ENCODE peak calls at places on chromosomes 11 and 22, in eight cellular contexts. I, D, V, X, E, G, Y and F are unnamed samples.
A peak's percentile ranks its signal among the peaks of the same experiment; 100 is the strongest.

GRCh38 chr11:18347471-18348125 is 25.2 kb downstream of the GTF2H1 start:
- DNase-seq in I (no peak), D (peak; percentile 43), V (no peak), X (no peak), E (no peak), G (no peak), Y (no peak), F (no peak)

GRCh38 chr11:22787565-22788162 is 41.9 kb downstream of the SVIP start:
- DNase-seq in I (peak; percentile 71), D (peak; percentile 78), V (no peak), X (no peak), E (no peak), G (no peak), Y (peak; percentile 8), F (peak; percentile 16)

GRCh38 chr11:90722552-90723190 is 499.8 kb upstream of the CHORDC1 start:
- DNase-seq in I (no peak), D (peak; percentile 16), V (no peak), X (no peak), E (no peak), G (no peak), Y (no peak), F (no peak)

GRCh38 chr11:115197031-115197430 is 307.2 kb downstream of the CADM1 start:
- DNase-seq in I (no peak), D (no peak), V (no peak), X (no peak), E (no peak), G (no peak), Y (no peak), F (no peak)

GRCh38 chr22:17549655-17550054 is 13.6 kb upstream of the SLC25A18 start:
- DNase-seq in I (no peak), D (no peak), V (no peak), X (no peak), E (no peak), G (no peak), Y (no peak), F (no peak)

GRCh38 chr11:8092587-8093424 is 11.8 kb downstream of the TUB start:
- DNase-seq in I (peak; percentile 66), D (peak; percentile 72), V (peak; percentile 56), X (peak; percentile 48), E (no peak), G (peak; percentile 54), Y (peak; percentile 85), F (peak; percentile 54)

GRCh38 chr11:128180446-128181089 is 406.8 kb downstream of the ETS1 start:
- DNase-seq in I (no peak), D (peak; percentile 95), V (no peak), X (no peak), E (no peak), G (no peak), Y (peak; percentile 28), F (no peak)

GRCh38 chr11:27084407-27084985 is 43.9 kb downstream of the BBOX1 start:
- DNase-seq in I (peak; percentile 2), D (no peak), V (no peak), X (no peak), E (no peak), G (no peak), Y (no peak), F (no peak)

GRCh38 chr11:30292545-30292944 is 30.4 kb upstream of the ARL14EP start:
- DNase-seq in I (no peak), D (no peak), V (no peak), X (no peak), E (no peak), G (no peak), Y (no peak), F (no peak)

GRCh38 chr11:48047616-48048015 is 67.3 kb downstream of the PTPRJ start:
- DNase-seq in I (no peak), D (no peak), V (no peak), X (no peak), E (no peak), G (no peak), Y (no peak), F (no peak)

GRCh38 chr11:72333657-72334056 is 89.7 kb upstream of the PHOX2A start:
- DNase-seq in I (peak; percentile 41), D (peak; percentile 4), V (no peak), X (peak; percentile 62), E (no peak), G (peak; percentile 27), Y (no peak), F (peak; percentile 93)

GRCh38 chr11:8258289-8258688 is 5.4 kb downstream of the LMO1 start:
- DNase-seq in I (no peak), D (no peak), V (peak; percentile 52), X (no peak), E (peak; percentile 38), G (no peak), Y (no peak), F (no peak)

GRCh38 chr11:16194566-16194965 is 161.8 kb downstream of the SOX6 start:
- DNase-seq in I (no peak), D (peak; percentile 68), V (no peak), X (no peak), E (no peak), G (no peak), Y (no peak), F (no peak)

GRCh38 chr11:45091563-45092392 is 54.7 kb upstream of the PRDM11 start:
- DNase-seq in I (peak; percentile 49), D (peak; percentile 67), V (no peak), X (no peak), E (no peak), G (no peak), Y (no peak), F (no peak)

GRCh38 chr11:62958547-62959071 is 26.2 kb downstream of the SLC22A6 start:
- DNase-seq in I (no peak), D (peak; percentile 30), V (peak; percentile 24), X (no peak), E (no peak), G (no peak), Y (no peak), F (no peak)

GRCh38 chr11:32088117-32088941 is 2.5 kb upstream of the RCN1 start:
- DNase-seq in I (peak; percentile 41), D (peak; percentile 96), V (no peak), X (no peak), E (no peak), G (no peak), Y (no peak), F (no peak)

GRCh38 chr11:2824851-2825250 is 60.7 kb downstream of the CDKN1C start:
- DNase-seq in I (no peak), D (no peak), V (peak; percentile 64), X (no peak), E (no peak), G (no peak), Y (no peak), F (no peak)

GRCh38 chr11:124769804-124770774 is 8.0 kb upstream of the ESAM start:
- DNase-seq in I (no peak), D (peak; percentile 63), V (no peak), X (no peak), E (no peak), G (no peak), Y (no peak), F (no peak)

GRCh38 chr22:22881116-22882032 is 6.2 kb upstream of the IGLL5 start:
- DNase-seq in I (no peak), D (no peak), V (no peak), X (no peak), E (no peak), G (no peak), Y (no peak), F (no peak)

GRCh38 chr11:116929393-116930090 is 92.1 kb upstream of the APOA1 start:
- DNase-seq in I (no peak), D (peak; percentile 35), V (no peak), X (no peak), E (no peak), G (no peak), Y (no peak), F (no peak)

GRCh38 chr11:116930177-116930576 is 92.8 kb upstream of the APOA1 start:
- DNase-seq in I (peak; percentile 30), D (peak; percentile 57), V (no peak), X (peak; percentile 64), E (no peak), G (no peak), Y (no peak), F (peak; percentile 72)

GRCh38 chr11:116931206-116931953 is 94.0 kb upstream of the APOA1 start:
- DNase-seq in I (no peak), D (peak; percentile 55), V (no peak), X (peak; percentile 66), E (no peak), G (no peak), Y (no peak), F (peak; percentile 48)

GRCh38 chr11:116932182-116932581 is 94.8 kb upstream of the APOA1 start:
- DNase-seq in I (no peak), D (no peak), V (no peak), X (no peak), E (no peak), G (no peak), Y (no peak), F (no peak)

GRCh38 chr11:116930586-116930985 is 93.2 kb upstream of the APOA1 start:
- DNase-seq in I (no peak), D (no peak), V (no peak), X (no peak), E (no peak), G (no peak), Y (no peak), F (peak; percentile 28)
- H3K4me3 ChIP-seq in I (no peak overlapping the region), D (peak overlapping the region; percentile 29), V (peak overlapping the region; percentile 26), X (peak overlapping the region; percentile 6), E (no peak overlapping the region), G (no peak overlapping the region), Y (no peak overlapping the region), F (peak overlapping the region; percentile 40)

DNA sequence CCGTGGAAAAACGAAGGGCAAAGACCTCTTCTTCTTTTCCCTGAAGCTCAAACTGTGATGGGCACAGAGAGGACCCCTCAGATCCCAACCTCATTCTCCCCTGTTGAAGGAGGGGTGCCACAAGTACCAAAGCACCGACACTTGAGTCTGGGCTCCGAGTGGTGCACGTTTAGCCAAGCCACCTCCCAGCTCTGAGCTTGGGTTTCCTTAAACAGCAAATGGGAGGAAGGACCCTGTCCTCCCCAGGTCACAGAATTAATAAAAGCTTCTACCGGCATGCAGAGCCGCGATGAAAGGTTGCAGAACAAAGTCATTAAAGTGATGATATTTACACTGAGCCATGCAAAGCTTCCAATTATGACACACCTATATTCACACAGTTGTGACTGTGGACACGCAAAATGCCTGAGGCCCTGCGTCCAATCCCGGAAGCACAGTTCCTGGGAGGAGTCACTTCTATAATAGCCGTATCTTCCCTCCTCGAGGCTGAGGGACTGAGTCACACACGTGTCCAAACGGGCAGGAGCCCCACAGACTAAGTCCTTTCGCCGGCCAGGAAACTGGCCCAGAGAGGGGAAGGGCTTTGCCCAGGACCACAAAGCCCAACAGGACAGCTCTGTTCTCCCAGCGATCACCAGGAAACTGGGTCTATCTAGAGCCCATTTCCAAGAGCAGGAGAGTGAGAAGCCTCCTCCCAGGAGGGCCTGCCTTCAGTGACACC is 922 bp upstream of the CSNK1E start:
- DNase-seq in I (no peak), D (peak; percentile 91), V (peak; percentile 74), X (no peak), E (no peak), G (peak; percentile 82), Y (peak; percentile 94), F (no peak)
- H3K4me3 ChIP-seq in I (peak overlapping the region; percentile 36), D (peak overlapping the region; percentile 49), V (peak overlapping the region; percentile 62), X (peak overlapping the region; percentile 55), E (peak overlapping the region; percentile 18), G (no peak overlapping the region), Y (peak overlapping the region; percentile 76), F (peak overlapping the region; percentile 58)

GRCh38 chr22:32202539-32203180 is 2.2 kb downstream of the RFPL2 start:
- DNase-seq in I (peak; percentile 78), D (peak; percentile 41), V (no peak), X (no peak), E (no peak), G (peak; percentile 74), Y (peak; percentile 47), F (peak; percentile 18)
- H3K4me3 ChIP-seq in I (peak overlapping the region; percentile 34), D (no peak overlapping the region), V (peak overlapping the region; percentile 1), X (peak overlapping the region; percentile 56), E (no peak overlapping the region), G (no peak overlapping the region), Y (peak overlapping the region; percentile 60), F (peak overlapping the region; percentile 24)

GRCh38 chr22:31085928-31086327 is 4.8 kb downstream of the SMTN start:
- DNase-seq in I (no peak), D (no peak), V (no peak), X (no peak), E (no peak), G (peak; percentile 38), Y (no peak), F (no peak)
- H3K4me3 ChIP-seq in I (no peak overlapping the region), D (no peak overlapping the region), V (peak overlapping the region; percentile 89), X (no peak overlapping the region), E (no peak overlapping the region), G (no peak overlapping the region), Y (no peak overlapping the region), F (no peak overlapping the region)